ENCODE peak calls at places on chromosomes 1 and 21, in ten cellular contexts. U is SK-N-MC; C is glomerular endothelial cell; H is left lung; M is NCI-H2081; D is fibroblast of lung; A is AG08396; N is activated CD8-positive, alpha-beta T cell treated with anti-CD3 and anti-CD28 coated beads for 36 hours; I is omental fat pad; R is OCI-M1. Z is an unnamed sample.

GRCh38 chr1:32241011-32241763 is 5.8 kb upstream of the FAM167B start:
- DNase-seq in A (peak; percentile 63), U (no peak), R (peak; percentile 52), H (peak; percentile 86), I (peak; percentile 50), D (peak; percentile 68), M (peak; percentile 28), N (peak; percentile 66), C (no peak), Z (peak; percentile 88)

GRCh38 chr1:93681549-93682412 is at the start of gene BCAR3:
- DNase-seq in A (peak; percentile 82), I (no peak), R (no peak), C (no peak), H (peak; percentile 91), U (no peak), D (peak; percentile 80), N (peak; percentile 21), M (peak; percentile 23), Z (peak; percentile 90)

GRCh38 chr1:229535226-229535625 is 23.3 kb downstream of the ABCB10 start:
- DNase-seq in N (no peak), D (no peak), I (no peak), H (no peak), M (no peak), R (no peak), U (no peak), A (no peak), C (no peak), Z (no peak)

GRCh38 chr1:81111818-81112217 is 688.9 kb upstream of the ADGRL2 start:
- DNase-seq in H (no peak), D (peak; percentile 63), N (no peak), M (no peak), U (no peak), A (peak; percentile 23), C (no peak), R (no peak), I (no peak), Z (no peak)

GRCh38 chr1:198637157-198637556 is 1.7 kb upstream of the PTPRC start:
- DNase-seq in C (no peak), I (no peak), D (no peak), U (no peak), R (no peak), H (no peak), N (no peak), A (no peak), M (no peak), Z (no peak)

GRCh38 chr1:223153177-223154119 is 10.4 kb upstream of the TLR5 start:
- DNase-seq in R (peak; percentile 20), M (no peak), D (peak; percentile 67), A (no peak), U (no peak), C (peak; percentile 39), I (no peak), N (peak; percentile 54), H (no peak), Z (no peak)

GRCh38 chr1:100152271-100152670 is 19.3 kb downstream of the TRMT13 start:
- DNase-seq in A (no peak), H (no peak), R (no peak), C (no peak), U (no peak), I (no peak), D (no peak), N (no peak), M (no peak), Z (no peak)

GRCh38 chr1:235017719-235018118 is 110.9 kb downstream of the TOMM20 start:
- DNase-seq in I (no peak), R (no peak), U (no peak), D (peak; percentile 61), C (no peak), N (no peak), H (no peak), A (no peak), M (no peak), Z (no peak)

GRCh38 chr1:209354111-209354839 is 229.2 kb upstream of the CAMK1G start:
- DNase-seq in U (peak; percentile 90), R (peak; percentile 83), H (no peak), N (peak; percentile 75), M (peak; percentile 88), A (peak; percentile 78), D (peak; percentile 90), C (peak; percentile 39), I (peak; percentile 56), Z (no peak)

GRCh38 chr1:12063141-12064072 is at the start of gene TNFRSF8:
- DNase-seq in I (no peak), H (peak; percentile 61), N (peak; percentile 82), R (peak; percentile 74), C (no peak), A (no peak), M (no peak), U (no peak), D (peak; percentile 50), Z (no peak)

GRCh38 chr21:45906196-45906805 is 75.3 kb upstream of the COL6A1 start:
- DNase-seq in R (no peak), D (no peak), C (no peak), U (no peak), H (peak; percentile 67), M (no peak), I (no peak), N (no peak), A (no peak), Z (peak; percentile 58)

GRCh38 chr1:212514782-212515181 is 82.1 kb downstream of the NENF start:
- DNase-seq in R (no peak), M (no peak), I (no peak), H (peak; percentile 77), C (no peak), D (no peak), U (no peak), A (no peak), N (no peak), Z (no peak)

GRCh38 chr1:211764701-211765100 is 65.9 kb downstream of the LPGAT1 start:
- DNase-seq in I (no peak), C (no peak), H (no peak), N (no peak), R (no peak), M (no peak), D (no peak), A (no peak), U (no peak), Z (no peak)

GRCh38 chr1:199422206-199422605 is 605.3 kb upstream of the NR5A2 start:
- DNase-seq in A (peak; percentile 7), D (peak; percentile 69), H (no peak), R (peak; percentile 59), N (no peak), I (no peak), M (no peak), U (peak; percentile 56), C (no peak), Z (no peak)

GRCh38 chr1:89566761-89567174 is 42.1 kb downstream of the LRRC8B start:
- DNase-seq in D (peak; percentile 36), U (no peak), A (no peak), R (no peak), I (no peak), N (no peak), M (no peak), H (peak; percentile 81), C (no peak), Z (peak; percentile 82)

GRCh38 chr1:37393585-37394120 is 80.7 kb upstream of the ZC3H12A start:
- DNase-seq in R (no peak), A (no peak), C (no peak), D (no peak), I (no peak), N (no peak), H (no peak), U (no peak), M (no peak), Z (peak; percentile 68)

GRCh38 chr1:233972951-233973635 is 68.6 kb downstream of the SLC35F3 start:
- DNase-seq in H (no peak), C (no peak), A (no peak), M (no peak), I (no peak), U (no peak), R (peak; percentile 88), D (no peak), N (no peak), Z (no peak)

GRCh38 chr1:178055093-178055492 is 38.8 kb upstream of the RASAL2 start:
- DNase-seq in A (no peak), N (peak; percentile 2), D (no peak), H (peak; percentile 72), C (no peak), I (no peak), R (peak; percentile 33), U (no peak), M (no peak), Z (peak; percentile 80)

GRCh38 chr1:241939798-241940197 is 17.8 kb upstream of the BECN2 start:
- DNase-seq in D (no peak), M (no peak), R (no peak), N (no peak), H (no peak), U (no peak), I (no peak), A (no peak), C (no peak), Z (no peak)

GRCh38 chr21:46111857-46112730 is 14.2 kb downstream of the COL6A2 start:
- DNase-seq in H (peak; percentile 78), N (no peak), M (no peak), A (no peak), I (peak; percentile 18), R (no peak), C (no peak), U (no peak), D (no peak), Z (peak; percentile 81)

GRCh38 chr1:49104575-49104974 is 327.9 kb upstream of the BEND5 start:
- DNase-seq in N (no peak), C (no peak), M (no peak), D (peak; percentile 13), H (no peak), U (no peak), I (no peak), R (peak; percentile 3), A (no peak), Z (no peak)